ENCODE peak calls at places on chromosomes 11 and 22, in five cellular contexts. N is stimulated activated CD8-positive, alpha-beta memory T cell treated with anti-CD3 and anti-CD28 coated beads, Interleukin-7, amount 100 ng/mL, for 1 hour; L is stimulated activated CD4-positive, alpha-beta T cell treated with anti-CD3 and anti-CD28 coated beads, TNF-alpha, amount 100 ng/mL, for 24 hours; M is SJSA1; P is mucosa of gallbladder. I is an unnamed sample.

GRCh38 chr11:18749681-18750319 is 23.8 kb upstream of the IGSF22 start:
- DNase-seq in P (no peak), M (peak; percentile 54), N (no peak), L (no peak), I (no peak)

GRCh38 chr11:32088117-32088941 is 2.5 kb upstream of the RCN1 start:
- DNase-seq in L (no peak), P (peak; percentile 28), M (peak; percentile 88), N (no peak), I (no peak)

GRCh38 chr11:11206457-11206856 is 146.6 kb downstream of the CSNK2A3 start:
- DNase-seq in L (no peak), M (no peak), N (no peak), P (no peak), I (no peak)

GRCh38 chr22:34669001-34669400 is 397.0 kb upstream of the ISX start:
- DNase-seq in P (no peak), L (no peak), M (no peak), N (no peak), I (no peak)

GRCh38 chr11:95739108-95739507 is 50.5 kb downstream of the FAM76B start:
- DNase-seq in P (no peak), M (no peak), N (no peak), L (no peak), I (no peak)

GRCh38 chr11:119536801-119537200 is 113.8 kb upstream of the THY1 start:
- DNase-seq in N (no peak), P (no peak), L (no peak), M (no peak), I (no peak)

GRCh38 chr11:124069429-124070401 is 28.6 kb upstream of the OR10G7 start:
- DNase-seq in M (peak; percentile 40), N (no peak), L (no peak), P (no peak), I (peak; percentile 20)

GRCh38 chr11:78190871-78191538 is 2.3 kb downstream of the USP35 start:
- DNase-seq in P (no peak), N (no peak), L (no peak), M (no peak), I (no peak)

GRCh38 chr11:69921429-69922014 is 102.3 kb upstream of the FGF3 start:
- DNase-seq in N (no peak), L (no peak), P (no peak), M (no peak), I (no peak)

GRCh38 chr11:7436657-7437056 is 48.6 kb upstream of the OLFML1 start:
- DNase-seq in P (peak; percentile 18), L (no peak), N (no peak), M (no peak), I (no peak)

GRCh38 chr11:117457031-117457785 is 129.6 kb downstream of the CEP164 start:
- DNase-seq in M (no peak), P (no peak), L (no peak), N (no peak), I (no peak)

GRCh38 chr22:41517172-41518047 is 26.9 kb downstream of the POLR3H start:
- DNase-seq in L (no peak), P (peak; percentile 84), N (peak; percentile 17), M (peak; percentile 62), I (no peak)

GRCh38 chr22:23376256-23376655 is 195.9 kb downstream of the BCR start:
- DNase-seq in N (no peak), L (no peak), M (no peak), P (no peak), I (peak; percentile 27)

GRCh38 chr11:76903325-76903724 is 42.6 kb downstream of the ACER3 start:
- DNase-seq in N (no peak), M (no peak), L (no peak), P (no peak), I (no peak)

GRCh38 chr11:72759468-72759867 is 7.3 kb upstream of the ARAP1 start:
- DNase-seq in N (no peak), M (no peak), L (no peak), P (no peak), I (no peak)

GRCh38 chr11:64276653-64277431 is 7.6 kb downstream of the BAD start:
- DNase-seq in N (no peak), L (no peak), M (no peak), P (no peak), I (no peak)

GRCh38 chr11:60985991-60986915 is 14.8 kb downstream of the CD6 start:
- DNase-seq in M (peak; percentile 54), L (peak; percentile 80), P (peak; percentile 71), N (peak; percentile 66), I (no peak)

GRCh38 chr22:49793296-49793695 is 34.4 kb downstream of the BRD1 start:
- DNase-seq in L (no peak), N (no peak), P (no peak), M (no peak), I (no peak)